ENCODE peak calls at places on chromosomes 12 and 14, in nine cellular contexts. One of them, this sample, is unnamed.

GRCh38 chr12:52636189-52636588 is 15.8 kb downstream of the KRT2 start:
- DNase-seq in fibroblast of the aortic adventitia: no peak
- DNase-seq in choroid plexus epithelial cell: no peak
- DNase-seq in GM12878: no peak
- DNase-seq in lower leg skin: peak
- DNase-seq in lung: no peak
- DNase-seq in astrocyte of the cerebellum: no peak
- DNase-seq in mesothelial cell of epicardium: no peak
- DNase-seq in K562: no peak
- DNase-seq in this sample: no peak

GRCh38 chr12:7091171-7091570 is 1.1 kb downstream of the C1R start:
- DNase-seq in K562: no peak
- DNase-seq in fibroblast of the aortic adventitia: no peak
- DNase-seq in choroid plexus epithelial cell: no peak
- DNase-seq in mesothelial cell of epicardium: no peak
- DNase-seq in lung: no peak
- DNase-seq in lower leg skin: peak
- DNase-seq in GM12878: no peak
- DNase-seq in astrocyte of the cerebellum: no peak
- DNase-seq in this sample: no peak

GRCh38 chr12:57603758-57604453 is 718 bp upstream of the DTX3 start:
- DNase-seq in fibroblast of the aortic adventitia: peak
- DNase-seq in lung: no peak
- DNase-seq in K562: no peak
- DNase-seq in mesothelial cell of epicardium: no peak
- DNase-seq in astrocyte of the cerebellum: no peak
- DNase-seq in GM12878: no peak
- DNase-seq in lower leg skin: no peak
- DNase-seq in choroid plexus epithelial cell: peak
- DNase-seq in this sample: no peak

GRCh38 chr12:132495629-132496207 is 5.8 kb downstream of the FBRSL1 start:
- DNase-seq in mesothelial cell of epicardium: no peak
- DNase-seq in fibroblast of the aortic adventitia: no peak
- DNase-seq in lower leg skin: no peak
- DNase-seq in choroid plexus epithelial cell: no peak
- DNase-seq in K562: no peak
- DNase-seq in astrocyte of the cerebellum: no peak
- DNase-seq in lung: no peak
- DNase-seq in GM12878: no peak
- DNase-seq in this sample: no peak

GRCh38 chr12:104792570-104792969 is 165.5 kb downstream of the SLC41A2 start:
- DNase-seq in mesothelial cell of epicardium: no peak
- DNase-seq in choroid plexus epithelial cell: peak
- DNase-seq in astrocyte of the cerebellum: peak
- DNase-seq in lower leg skin: no peak
- DNase-seq in GM12878: no peak
- DNase-seq in lung: no peak
- DNase-seq in fibroblast of the aortic adventitia: peak
- DNase-seq in K562: no peak
- DNase-seq in this sample: no peak

GRCh38 chr14:71692496-71692895 is 239.7 kb upstream of the RGS6 start:
- DNase-seq in fibroblast of the aortic adventitia: peak
- DNase-seq in mesothelial cell of epicardium: no peak
- DNase-seq in lung: peak
- DNase-seq in GM12878: no peak
- DNase-seq in lower leg skin: no peak
- DNase-seq in K562: no peak
- DNase-seq in astrocyte of the cerebellum: no peak
- DNase-seq in choroid plexus epithelial cell: peak
- DNase-seq in this sample: no peak

GRCh38 chr12:52252728-52253328 is 19.8 kb downstream of the KRT7 start:
- DNase-seq in lung: no peak
- DNase-seq in GM12878: no peak
- DNase-seq in mesothelial cell of epicardium: no peak
- DNase-seq in astrocyte of the cerebellum: no peak
- DNase-seq in fibroblast of the aortic adventitia: no peak
- DNase-seq in lower leg skin: peak
- DNase-seq in choroid plexus epithelial cell: no peak
- DNase-seq in K562: no peak
- DNase-seq in this sample: no peak

GRCh38 chr14:70061108-70061507 is 127.6 kb downstream of the SLC8A3 start:
- DNase-seq in fibroblast of the aortic adventitia: no peak
- DNase-seq in K562: no peak
- DNase-seq in lung: no peak
- DNase-seq in GM12878: no peak
- DNase-seq in choroid plexus epithelial cell: peak
- DNase-seq in lower leg skin: no peak
- DNase-seq in mesothelial cell of epicardium: no peak
- DNase-seq in astrocyte of the cerebellum: no peak
- DNase-seq in this sample: no peak

GRCh38 chr14:74642011-74642410 is 30.0 kb upstream of the LTBP2 start:
- DNase-seq in GM12878: no peak
- DNase-seq in fibroblast of the aortic adventitia: peak
- DNase-seq in astrocyte of the cerebellum: no peak
- DNase-seq in mesothelial cell of epicardium: no peak
- DNase-seq in lower leg skin: no peak
- DNase-seq in choroid plexus epithelial cell: no peak
- DNase-seq in lung: no peak
- DNase-seq in K562: no peak
- DNase-seq in this sample: no peak

GRCh38 chr12:68611094-68611818 is 557 bp downstream of the RAP1B start:
- DNase-seq in lower leg skin: peak
- DNase-seq in GM12878: no peak
- DNase-seq in astrocyte of the cerebellum: peak
- DNase-seq in fibroblast of the aortic adventitia: peak
- DNase-seq in lung: peak
- DNase-seq in mesothelial cell of epicardium: peak
- DNase-seq in choroid plexus epithelial cell: peak
- DNase-seq in K562: peak
- DNase-seq in this sample: peak

GRCh38 chr12:48105321-48105866 is 485 bp downstream of the SENP1 start:
- DNase-seq in GM12878: peak
- DNase-seq in choroid plexus epithelial cell: peak
- DNase-seq in lower leg skin: peak
- DNase-seq in mesothelial cell of epicardium: peak
- DNase-seq in K562: no peak
- DNase-seq in lung: no peak
- DNase-seq in astrocyte of the cerebellum: no peak
- DNase-seq in fibroblast of the aortic adventitia: peak
- DNase-seq in this sample: no peak

GRCh38 chr12:63897931-63898330 is 53.4 kb downstream of the SRGAP1 start:
- DNase-seq in K562: no peak
- DNase-seq in mesothelial cell of epicardium: no peak
- DNase-seq in lower leg skin: no peak
- DNase-seq in fibroblast of the aortic adventitia: peak
- DNase-seq in GM12878: no peak
- DNase-seq in lung: no peak
- DNase-seq in choroid plexus epithelial cell: peak
- DNase-seq in astrocyte of the cerebellum: no peak
- DNase-seq in this sample: peak

GRCh38 chr12:22083167-22083566 is 37.1 kb downstream of the CMAS start:
- DNase-seq in K562: no peak
- DNase-seq in GM12878: no peak
- DNase-seq in lower leg skin: no peak
- DNase-seq in lung: no peak
- DNase-seq in astrocyte of the cerebellum: peak
- DNase-seq in mesothelial cell of epicardium: no peak
- DNase-seq in fibroblast of the aortic adventitia: peak
- DNase-seq in choroid plexus epithelial cell: peak
- DNase-seq in this sample: no peak

GRCh38 chr12:82660541-82661325 is 26.0 kb upstream of the TMTC2 start:
- DNase-seq in lower leg skin: no peak
- DNase-seq in GM12878: no peak
- DNase-seq in fibroblast of the aortic adventitia: no peak
- DNase-seq in lung: no peak
- DNase-seq in mesothelial cell of epicardium: no peak
- DNase-seq in choroid plexus epithelial cell: peak
- DNase-seq in K562: no peak
- DNase-seq in astrocyte of the cerebellum: no peak
- DNase-seq in this sample: no peak

GRCh38 chr12:24111591-24111990 is 162.1 kb upstream of the SOX5 start:
- DNase-seq in fibroblast of the aortic adventitia: peak
- DNase-seq in lung: no peak
- DNase-seq in lower leg skin: no peak
- DNase-seq in K562: no peak
- DNase-seq in mesothelial cell of epicardium: no peak
- DNase-seq in choroid plexus epithelial cell: peak
- DNase-seq in GM12878: no peak
- DNase-seq in astrocyte of the cerebellum: peak
- DNase-seq in this sample: no peak

GRCh38 chr14:56189306-56189705 is 71.1 kb downstream of the PELI2 start:
- DNase-seq in choroid plexus epithelial cell: peak
- DNase-seq in astrocyte of the cerebellum: peak
- DNase-seq in lung: no peak
- DNase-seq in K562: no peak
- DNase-seq in fibroblast of the aortic adventitia: peak
- DNase-seq in lower leg skin: no peak
- DNase-seq in GM12878: no peak
- DNase-seq in mesothelial cell of epicardium: no peak
- DNase-seq in this sample: no peak

GRCh38 chr14:98219638-98220037 is 1052.4 kb downstream of the BCL11B start:
- DNase-seq in mesothelial cell of epicardium: no peak
- DNase-seq in lung: no peak
- DNase-seq in GM12878: no peak
- DNase-seq in lower leg skin: no peak
- DNase-seq in fibroblast of the aortic adventitia: no peak
- DNase-seq in K562: no peak
- DNase-seq in astrocyte of the cerebellum: no peak
- DNase-seq in choroid plexus epithelial cell: no peak
- DNase-seq in this sample: no peak

GRCh38 chr12:127355061-127355820 is 911.7 kb upstream of the TMEM132C start:
- DNase-seq in choroid plexus epithelial cell: peak
- DNase-seq in GM12878: no peak
- DNase-seq in mesothelial cell of epicardium: no peak
- DNase-seq in fibroblast of the aortic adventitia: peak
- DNase-seq in K562: peak
- DNase-seq in lung: no peak
- DNase-seq in astrocyte of the cerebellum: no peak
- DNase-seq in lower leg skin: no peak
- DNase-seq in this sample: no peak
- TF ChIP-seq CTCF in choroid plexus epithelial cell: peak
- TF ChIP-seq CTCF in GM12878: peak
- TF ChIP-seq CTCF in mesothelial cell of epicardium: no peak
- TF ChIP-seq CTCF in fibroblast of the aortic adventitia: peak
- TF ChIP-seq CTCF in K562: peak
- TF ChIP-seq CTCF in lung: no peak
- TF ChIP-seq CTCF in astrocyte of the cerebellum: peak
- TF ChIP-seq CTCF in lower leg skin: no peak
- TF ChIP-seq CTCF in this sample: no peak

DNA sequence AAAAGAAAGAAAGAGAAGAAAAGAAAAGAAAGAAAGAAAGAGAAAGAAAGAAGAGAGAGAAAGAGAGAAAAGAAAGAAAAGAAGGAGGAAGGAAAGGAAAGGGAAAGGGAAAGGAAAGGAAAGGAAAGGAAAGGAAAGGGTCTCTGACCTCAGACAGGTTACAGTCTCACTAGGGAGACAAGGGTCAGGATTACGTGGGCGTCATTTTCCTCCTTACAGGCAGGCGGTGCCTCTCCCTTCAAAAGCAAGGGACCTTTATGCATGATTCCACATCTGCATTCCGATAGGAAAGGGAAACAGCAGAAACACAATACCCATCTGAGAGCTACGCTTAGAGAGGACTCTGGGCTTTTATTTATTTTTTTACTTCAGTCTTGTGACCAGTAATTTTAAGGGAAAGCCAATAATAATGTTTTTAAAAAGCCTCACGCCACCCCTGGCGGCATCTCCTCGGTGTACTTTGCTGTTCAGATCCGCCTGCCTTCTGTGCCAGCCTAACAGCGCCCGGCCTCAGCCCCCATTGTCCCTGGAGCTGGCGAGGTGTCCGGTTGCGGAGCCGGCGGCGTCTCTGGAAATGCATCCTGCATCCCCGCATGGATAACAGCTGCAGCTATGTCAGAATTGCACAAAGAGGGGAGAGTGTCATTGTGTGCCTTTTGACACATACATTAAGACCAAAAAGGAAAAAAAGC is 882 bp upstream of the HIP1R start:
- DNase-seq in fibroblast of the aortic adventitia: peak
- DNase-seq in lung: no peak
- DNase-seq in choroid plexus epithelial cell: peak
- DNase-seq in mesothelial cell of epicardium: no peak
- DNase-seq in astrocyte of the cerebellum: no peak
- DNase-seq in lower leg skin: peak
- DNase-seq in K562: no peak
- DNase-seq in GM12878: no peak
- DNase-seq in this sample: peak
- TF ChIP-seq CTCF in fibroblast of the aortic adventitia: peak
- TF ChIP-seq CTCF in lung: no peak
- TF ChIP-seq CTCF in choroid plexus epithelial cell: peak
- TF ChIP-seq CTCF in mesothelial cell of epicardium: no peak
- TF ChIP-seq CTCF in astrocyte of the cerebellum: peak
- TF ChIP-seq CTCF in lower leg skin: no peak
- TF ChIP-seq CTCF in K562: peak
- TF ChIP-seq CTCF in GM12878: no peak
- TF ChIP-seq CTCF in this sample: no peak

GRCh38 chr12:62631531-62632520 is 165.2 kb downstream of the MON2 start:
- DNase-seq in astrocyte of the cerebellum: peak
- DNase-seq in K562: no peak
- DNase-seq in mesothelial cell of epicardium: peak
- DNase-seq in GM12878: no peak
- DNase-seq in fibroblast of the aortic adventitia: peak
- DNase-seq in lower leg skin: peak
- DNase-seq in lung: peak
- DNase-seq in choroid plexus epithelial cell: peak
- DNase-seq in this sample: peak
- TF ChIP-seq CTCF in astrocyte of the cerebellum: peak
- TF ChIP-seq CTCF in K562: no peak
- TF ChIP-seq CTCF in mesothelial cell of epicardium: no peak
- TF ChIP-seq CTCF in GM12878: peak
- TF ChIP-seq CTCF in fibroblast of the aortic adventitia: peak
- TF ChIP-seq CTCF in lower leg skin: no peak
- TF ChIP-seq CTCF in lung: peak
- TF ChIP-seq CTCF in choroid plexus epithelial cell: peak
- TF ChIP-seq CTCF in this sample: no peak

GRCh38 chr12:46020768-46021167 is 30.4 kb upstream of the SCAF11 start:
- DNase-seq in astrocyte of the cerebellum: no peak
- DNase-seq in lower leg skin: no peak
- DNase-seq in mesothelial cell of epicardium: no peak
- DNase-seq in choroid plexus epithelial cell: no peak
- DNase-seq in GM12878: no peak
- DNase-seq in fibroblast of the aortic adventitia: no peak
- DNase-seq in lung: no peak
- DNase-seq in K562: no peak
- DNase-seq in this sample: no peak

GRCh38 chr12:46027172-46027571 is 36.8 kb upstream of the SCAF11 start:
- DNase-seq in lung: no peak
- DNase-seq in K562: no peak
- DNase-seq in astrocyte of the cerebellum: no peak
- DNase-seq in choroid plexus epithelial cell: peak
- DNase-seq in lower leg skin: no peak
- DNase-seq in GM12878: no peak
- DNase-seq in fibroblast of the aortic adventitia: no peak
- DNase-seq in mesothelial cell of epicardium: no peak
- DNase-seq in this sample: no peak

DNA sequence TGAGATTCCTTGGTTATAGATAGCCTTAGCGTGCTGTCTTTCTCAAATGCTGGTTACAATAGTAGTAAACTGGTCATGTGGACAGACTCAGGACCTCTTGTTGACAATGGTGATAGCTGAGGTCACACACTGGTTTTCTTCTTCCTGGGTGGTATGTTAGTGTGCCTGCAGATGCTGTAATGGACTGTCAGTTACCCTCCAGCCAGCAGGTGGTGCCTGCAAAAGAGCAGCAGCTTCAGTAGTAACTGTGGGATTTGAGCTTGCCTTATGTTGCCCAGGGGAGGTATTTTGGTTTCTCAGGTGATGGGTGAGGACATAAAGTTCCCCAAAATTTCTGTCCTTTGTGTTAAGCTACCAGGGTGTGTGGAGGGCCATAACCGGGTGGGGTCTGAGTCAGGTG is 33.7 kb upstream of the SCAF11 start:
- DNase-seq in K562: no peak
- DNase-seq in GM12878: no peak
- DNase-seq in astrocyte of the cerebellum: no peak
- DNase-seq in lung: no peak
- DNase-seq in choroid plexus epithelial cell: no peak
- DNase-seq in lower leg skin: no peak
- DNase-seq in mesothelial cell of epicardium: no peak
- DNase-seq in fibroblast of the aortic adventitia: no peak
- DNase-seq in this sample: no peak
- TF ChIP-seq CTCF in K562: no peak
- TF ChIP-seq CTCF in GM12878: no peak
- TF ChIP-seq CTCF in astrocyte of the cerebellum: no peak
- TF ChIP-seq CTCF in lung: no peak
- TF ChIP-seq CTCF in choroid plexus epithelial cell: no peak
- TF ChIP-seq CTCF in lower leg skin: no peak
- TF ChIP-seq CTCF in mesothelial cell of epicardium: no peak
- TF ChIP-seq CTCF in fibroblast of the aortic adventitia: no peak
- TF ChIP-seq CTCF in this sample: no peak

This sample was measured in endothelial cell.